ENCODE peak calls at places on chromosomes 4 and X, in ten cellular contexts. X, Y, V, S, O, U, Z, W, E and Q are unnamed samples.

GRCh38 chrX:103240155-103240554 is 14.8 kb downstream of the TCEAL8 start:
- DNase-seq in V (no peak), O (no peak), U (no peak), E (no peak), X (no peak), S (no peak), Z (no peak), Y (no peak), W (no peak), Q (no peak)

GRCh38 chrX:123959281-123960063 is 2.0 kb upstream of the STAG2 start:
- DNase-seq in U (no peak), W (no peak), E (no peak), S (peak; percentile 61), Y (peak; percentile 27), Z (peak; percentile 31), X (no peak), O (peak; percentile 73), V (peak; percentile 36), Q (no peak)

GRCh38 chr4:147334478-147334877 is 146.4 kb upstream of the EDNRA start:
- DNase-seq in O (peak; percentile 80), U (peak; percentile 59), Y (peak; percentile 15), S (peak; percentile 20), X (no peak), V (peak; percentile 67), Z (no peak), W (no peak), E (no peak), Q (no peak)

GRCh38 chr4:788006-788635 is 37.8 kb downstream of the CPLX1 start:
- DNase-seq in U (no peak), V (no peak), Z (no peak), Y (no peak), S (no peak), E (no peak), O (peak; percentile 56), W (no peak), X (no peak), Q (no peak)

GRCh38 chrX:57286507-57287251 is at the start of gene FAAH2:
- DNase-seq in O (no peak), U (no peak), Z (peak; percentile 81), S (no peak), V (no peak), X (peak; percentile 66), Y (peak; percentile 87), E (peak; percentile 90), W (no peak), Q (peak; percentile 44)

GRCh38 chr4:7861440-7861881 is 78.2 kb downstream of the AFAP1 start:
- DNase-seq in Y (no peak), W (peak; percentile 61), O (peak; percentile 83), E (no peak), Z (no peak), X (peak; percentile 63), U (peak; percentile 99), S (peak; percentile 93), V (peak; percentile 99), Q (no peak)

GRCh38 chrX:9681422-9681821 is 84.2 kb downstream of the GPR143 start:
- DNase-seq in S (peak; percentile 3), E (no peak), Z (no peak), V (peak; percentile 69), X (no peak), W (no peak), U (peak; percentile 68), O (no peak), Y (no peak), Q (no peak)

GRCh38 chrX:74383611-74384010 is 37.7 kb upstream of the SLC16A2 start:
- DNase-seq in Z (peak; percentile 3), E (peak; percentile 13), O (peak; percentile 26), S (peak; percentile 61), V (peak; percentile 55), X (peak; percentile 57), U (peak; percentile 40), W (no peak), Y (peak; percentile 53), Q (peak; percentile 65)

GRCh38 chrX:42274151-42274550 is 350.8 kb upstream of the CASK start:
- DNase-seq in Z (no peak), U (no peak), X (no peak), W (no peak), E (no peak), S (no peak), V (no peak), Y (no peak), O (no peak), Q (no peak)

GRCh38 chr4:32569844-32570243 is 1849.7 kb downstream of the PCDH7 start:
- DNase-seq in Z (peak; percentile 92), Y (no peak), X (no peak), O (no peak), E (no peak), S (no peak), V (no peak), U (no peak), W (no peak), Q (no peak)

GRCh38 chrX:118872102-118872566 is 48.5 kb downstream of the ZCCHC12 start:
- DNase-seq in S (peak; percentile 63), U (no peak), Z (no peak), Y (no peak), V (no peak), E (no peak), W (no peak), X (no peak), O (peak; percentile 58), Q (no peak)

DNA sequence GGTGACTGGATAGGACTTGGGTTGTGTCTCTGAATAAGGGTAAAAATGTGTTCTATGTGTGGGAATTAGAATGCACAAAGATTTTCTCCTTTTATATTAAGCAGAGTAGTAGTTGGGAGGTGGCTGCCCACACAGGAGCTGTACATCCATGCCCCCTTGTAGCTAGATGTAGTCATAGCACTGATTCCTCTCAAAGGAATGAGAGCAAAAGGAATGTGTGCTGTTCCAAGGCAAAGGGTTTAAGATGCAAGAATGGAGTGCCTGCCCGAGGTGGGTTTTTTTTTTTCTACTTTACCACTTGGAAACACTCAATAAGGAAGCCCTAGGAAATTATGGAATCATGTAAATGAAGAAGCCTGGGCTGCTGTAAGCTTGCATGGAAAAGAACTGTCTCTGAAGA is 2183.2 kb upstream of the AGA start:
- DNase-seq in X (no peak), Y (no peak), W (no peak), Z (no peak), V (peak; percentile 95), U (peak; percentile 93), E (no peak), O (no peak), S (peak; percentile 4), Q (no peak)
- H2AFZ ChIP-seq in X (no peak overlapping the region), Y (no peak overlapping the region), W (peak overlapping the region; percentile 89), Z (no peak overlapping the region), V (no peak overlapping the region), U (peak overlapping the region; percentile 54), E (no peak overlapping the region), O (no peak overlapping the region), S (no peak overlapping the region), Q (no peak overlapping the region)

DNA sequence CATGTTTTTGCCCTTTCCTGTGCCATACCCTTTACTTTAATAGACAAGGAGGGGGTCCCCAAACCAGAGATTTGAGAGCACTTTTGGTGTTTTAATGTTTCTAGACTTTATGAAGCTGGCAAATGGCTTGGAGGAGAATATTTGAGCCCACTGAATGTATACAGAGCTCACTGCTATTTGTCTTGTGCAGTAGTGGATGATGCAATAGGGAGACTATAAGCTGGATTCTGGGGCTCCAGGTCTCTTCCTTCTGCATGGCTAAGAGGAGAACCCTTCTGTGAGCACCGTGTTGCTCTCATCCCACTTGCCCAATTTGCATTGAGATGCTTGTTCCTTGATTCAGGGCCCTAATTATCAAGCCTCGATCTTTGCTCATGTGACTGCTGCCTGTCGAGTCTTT is 8.9 kb upstream of the PUDP start:
- DNase-seq in E (no peak), W (no peak), U (no peak), V (no peak), Z (no peak), O (no peak), S (no peak), X (no peak), Y (no peak), Q (no peak)
- H2AFZ ChIP-seq in E (no peak overlapping the region), W (no peak overlapping the region), U (no peak overlapping the region), V (no peak overlapping the region), Z (no peak overlapping the region), O (no peak overlapping the region), S (no peak overlapping the region), X (no peak overlapping the region), Y (no peak overlapping the region), Q (no peak overlapping the region)

GRCh38 chrX:81237516-81237915 is 35.6 kb downstream of the SH3BGRL start:
- DNase-seq in E (no peak), S (no peak), Z (no peak), W (no peak), X (no peak), V (no peak), O (no peak), Y (no peak), U (no peak), Q (no peak)

GRCh38 chrX:81241753-81242152 is 39.9 kb downstream of the SH3BGRL start:
- DNase-seq in U (no peak), W (no peak), V (no peak), Z (no peak), X (no peak), S (no peak), O (no peak), E (no peak), Y (no peak), Q (no peak)

GRCh38 chrX:81238166-81238565 is 36.3 kb downstream of the SH3BGRL start:
- DNase-seq in V (no peak), O (no peak), Z (no peak), W (no peak), X (no peak), U (no peak), S (no peak), Y (no peak), E (no peak), Q (no peak)

GRCh38 chrX:81240701-81241100 is 38.8 kb downstream of the SH3BGRL start:
- DNase-seq in E (no peak), S (no peak), U (no peak), V (no peak), Y (no peak), O (no peak), X (no peak), W (no peak), Z (no peak), Q (no peak)
- H2AFZ ChIP-seq in E (no peak overlapping the region), S (no peak overlapping the region), U (no peak overlapping the region), V (no peak overlapping the region), Y (no peak overlapping the region), O (no peak overlapping the region), X (no peak overlapping the region), W (no peak overlapping the region), Z (no peak overlapping the region), Q (no peak overlapping the region)

GRCh38 chr4:71411976-71412375 is 73.2 kb downstream of the SLC4A4 start:
- DNase-seq in U (peak; percentile 52), Y (no peak), O (no peak), W (no peak), E (no peak), V (peak; percentile 55), S (peak; percentile 3), X (no peak), Z (no peak), Q (no peak)

GRCh38 chr4:71417150-71417549 is 78.3 kb downstream of the SLC4A4 start:
- DNase-seq in W (no peak), S (no peak), O (peak; percentile 34), Z (no peak), U (no peak), V (peak; percentile 14), Y (peak; percentile 11), E (no peak), X (no peak), Q (no peak)

DNA sequence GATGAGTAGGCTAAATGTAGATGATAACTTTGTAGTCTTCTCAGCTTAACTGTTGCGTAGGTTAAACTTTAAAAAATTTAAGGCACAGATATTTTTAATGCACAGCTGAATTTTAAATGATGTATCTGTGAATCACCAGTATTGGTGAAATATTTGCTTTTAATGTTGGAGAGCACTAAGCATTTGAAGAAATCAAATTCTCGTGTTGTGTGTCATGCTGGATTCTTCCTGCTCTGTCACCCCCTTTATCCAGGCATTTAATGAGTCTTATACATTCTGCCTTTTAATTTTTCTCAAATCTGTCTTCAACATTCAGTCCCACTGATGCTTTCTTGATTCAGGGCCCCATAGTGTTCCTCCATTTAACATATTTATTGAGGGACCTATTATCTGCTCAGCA is 76.7 kb downstream of the SLC4A4 start:
- DNase-seq in X (no peak), O (peak; percentile 39), E (no peak), Z (no peak), U (peak; percentile 30), V (peak; percentile 49), S (peak; percentile 59), W (no peak), Y (no peak), Q (no peak)
- H2AFZ ChIP-seq in X (no peak overlapping the region), O (no peak overlapping the region), E (no peak overlapping the region), Z (no peak overlapping the region), U (no peak overlapping the region), V (no peak overlapping the region), S (no peak overlapping the region), W (no peak overlapping the region), Y (no peak overlapping the region), Q (no peak overlapping the region)